ENCODE peak calls at places on chromosomes 11 and 22, in four cellular contexts. B is PC-9; R is CD4-positive, alpha-beta memory T cell; A is transverse colon. J is an unnamed sample.

GRCh38 chr11:8234425-8234821 is 29.3 kb downstream of the LMO1 start:
- DNase-seq in B (peak; percentile 24), R (no peak), A (no peak), J (no peak)

GRCh38 chr11:1559103-1559951 is 12.7 kb downstream of the DUSP8 start:
- DNase-seq in B (peak; percentile 92), R (no peak), A (peak; percentile 91), J (no peak)

GRCh38 chr11:87361891-87362290 is 324.2 kb downstream of the TMEM135 start:
- DNase-seq in B (no peak), R (no peak), A (no peak), J (no peak)

GRCh38 chr22:23085351-23085671 is 15.0 kb downstream of the GNAZ start:
- DNase-seq in B (no peak), R (no peak), A (no peak), J (no peak)

GRCh38 chr11:121473064-121473777 is 20.5 kb upstream of the SORL1-AS1 start:
- DNase-seq in B (no peak), R (no peak), A (no peak), J (no peak)

GRCh38 chr22:23253475-23254055 is 73.3 kb downstream of the BCR start:
- DNase-seq in B (no peak), R (no peak), A (no peak), J (no peak)

GRCh38 chr11:71537537-71537936 is 288 bp upstream of the KRTAP5-8 start:
- DNase-seq in B (no peak), R (no peak), A (no peak), J (no peak)

GRCh38 chr11:125990244-125990643 is 44.4 kb downstream of the VSIG10L2 start:
- DNase-seq in B (no peak), R (no peak), A (no peak), J (no peak)

GRCh38 chr11:64071849-64072248 is 36.1 kb downstream of the FLRT1 start:
- DNase-seq in B (no peak), R (no peak), A (no peak), J (no peak)

GRCh38 chr22:31753005-31753633 is 700 bp upstream of the DEPDC5 start:
- DNase-seq in B (peak; percentile 72), R (no peak), A (peak; percentile 18), J (no peak)

GRCh38 chr22:44312766-44313165 is at the start of gene SHISAL1:
- DNase-seq in B (no peak), R (no peak), A (no peak), J (no peak)

GRCh38 chr22:47547239-47547661 is 784.8 kb downstream of the TBC1D22A start:
- DNase-seq in B (no peak), R (no peak), A (no peak), J (no peak)

GRCh38 chr11:84014539-84014938 is 728.4 kb upstream of the CCDC90B start:
- DNase-seq in B (no peak), R (no peak), A (no peak), J (no peak)

GRCh38 chr22:45905924-45906865 is 70.8 kb downstream of the WNT7B start:
- DNase-seq in B (no peak), R (no peak), A (no peak), J (no peak)

GRCh38 chr11:94768602-94769511 is 701 bp downstream of the AMOTL1 start:
- DNase-seq in B (peak; percentile 37), R (no peak), A (peak; percentile 15), J (no peak)

GRCh38 chr11:71543866-71544265 is 4.4 kb upstream of the KRTAP5-9 start:
- DNase-seq in B (no peak), R (no peak), A (no peak), J (peak; percentile 39)

GRCh38 chr22:39208013-39208680 is 36.6 kb downstream of the PDGFB start:
- DNase-seq in B (no peak), R (no peak), A (no peak), J (no peak)

GRCh38 chr11:48111941-48112340 is 104.7 kb upstream of the OR4B1 start:
- DNase-seq in B (no peak), R (no peak), A (no peak), J (no peak)

GRCh38 chr11:47565340-47566165 is at the start of gene PTPMT1:
- DNase-seq in B (peak; percentile 79), R (peak; percentile 59), A (peak; percentile 81), J (no peak)

GRCh38 chr11:82671451-82671850 is 62.2 kb downstream of the FAM181B start:
- DNase-seq in B (no peak), R (no peak), A (no peak), J (no peak)

GRCh38 chr22:49207008-49207775 is 620.5 kb downstream of the BRD1 start:
- DNase-seq in B (no peak), R (no peak), A (no peak), J (no peak)

GRCh38 chr11:81979444-81979843 is 754.2 kb downstream of the FAM181B start:
- DNase-seq in B (no peak), R (no peak), A (no peak), J (no peak)

GRCh38 chr11:77789061-77789730 is 31.3 kb downstream of the RSF1 start:
- DNase-seq in B (no peak), R (no peak), A (no peak), J (no peak)

DNA sequence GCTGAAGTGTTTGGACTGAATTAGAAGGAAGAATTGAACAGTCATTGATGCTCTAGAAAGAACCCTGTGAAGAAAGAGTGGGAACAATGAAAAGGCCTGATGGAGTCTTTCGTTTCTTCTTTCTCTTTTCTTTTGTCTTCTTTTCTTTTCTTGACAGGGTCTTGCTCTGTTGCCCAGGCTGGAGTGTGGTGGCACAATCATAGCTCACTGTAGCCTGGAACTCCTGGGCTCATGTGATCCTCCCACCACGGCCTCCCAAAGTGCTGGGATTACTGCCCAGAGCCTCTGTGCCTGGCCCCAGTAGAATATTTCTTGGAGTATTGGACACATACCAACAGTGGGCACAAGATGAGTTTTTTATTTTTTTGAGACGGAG is 1.1 kb downstream of the FEN1 start:
- DNase-seq in B (no peak), R (no peak), A (no peak), J (no peak)
- H3K4me3 ChIP-seq in B (peak overlapping the region; percentile 72), R (no peak overlapping the region), A (peak overlapping the region; percentile 81), J (peak overlapping the region; percentile 70)

GRCh38 chr11:35419713-35420333 is 465 bp upstream of the SLC1A2 start:
- DNase-seq in B (no peak), R (no peak), A (no peak), J (no peak)

GRCh38 chr11:35418282-35418846 is 994 bp downstream of the SLC1A2 start:
- DNase-seq in B (peak; percentile 5), R (no peak), A (no peak), J (no peak)

GRCh38 chr11:35424157-35424945 is 5.0 kb upstream of the SLC1A2 start:
- DNase-seq in B (no peak), R (no peak), A (no peak), J (no peak)

GRCh38 chr11:35418847-35419712 is at the start of gene SLC1A2:
- DNase-seq in B (peak; percentile 11), R (no peak), A (no peak), J (no peak)

DNA sequence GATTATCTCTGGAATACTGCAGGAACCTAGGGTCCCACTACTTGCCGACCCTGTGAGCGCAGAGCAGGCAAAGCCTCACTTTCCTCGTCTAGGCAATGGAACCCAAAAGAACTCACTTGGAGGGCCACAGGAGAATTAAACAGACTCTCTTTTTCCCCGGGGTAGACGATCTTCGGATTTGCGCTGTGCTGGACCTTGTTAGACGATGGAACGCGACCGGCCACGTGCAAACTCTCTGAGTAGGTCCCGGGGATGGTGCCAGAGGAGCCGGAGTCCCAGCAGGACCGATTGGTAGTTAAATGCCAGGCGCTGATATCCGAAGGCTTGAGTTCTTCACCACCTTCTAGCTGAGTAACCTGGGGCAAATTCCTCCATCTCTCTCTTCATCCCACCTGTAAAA is 1.0 kb upstream of the SLC1A2 start:
- DNase-seq in B (no peak), R (no peak), A (no peak), J (no peak)
- H3K4me3 ChIP-seq in B (no peak overlapping the region), R (no peak overlapping the region), A (peak overlapping the region; percentile 55), J (no peak overlapping the region)

DNA sequence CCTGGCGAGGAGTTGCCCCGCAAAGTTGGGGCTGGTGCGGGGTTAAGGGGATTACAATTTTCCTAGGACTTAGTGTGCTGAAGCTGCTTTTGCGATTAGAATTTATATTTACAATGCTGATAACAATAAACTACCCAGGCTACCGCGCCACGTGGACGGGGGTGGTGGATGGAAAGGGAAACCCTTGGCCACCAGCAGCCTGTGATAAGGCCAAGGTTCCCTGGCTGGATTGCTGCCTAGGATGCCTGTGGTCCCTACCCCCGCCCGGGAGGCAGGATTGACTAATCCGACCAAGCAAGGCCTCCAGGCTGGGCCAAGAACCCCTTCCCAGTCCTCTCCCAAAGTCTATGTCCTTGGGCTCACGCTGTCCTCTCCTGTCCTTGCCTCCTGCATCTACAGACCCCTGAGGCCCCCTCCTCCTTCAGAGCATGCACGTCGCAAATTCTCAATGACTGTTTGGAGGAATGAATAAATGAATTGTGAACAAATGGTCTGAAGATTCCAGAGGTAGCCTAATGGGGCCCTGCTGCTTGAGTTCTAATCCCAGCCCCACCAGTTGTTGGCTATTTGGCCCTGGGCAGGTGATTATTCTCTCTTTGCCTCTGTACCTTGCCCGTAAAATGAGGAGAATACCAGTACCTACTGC is 7.6 kb upstream of the CHKA start:
- DNase-seq in B (peak; percentile 79), R (no peak), A (peak; percentile 68), J (no peak)
- H3K4me3 ChIP-seq in B (peak overlapping the region; percentile 57), R (no peak overlapping the region), A (peak overlapping the region; percentile 51), J (no peak overlapping the region)

GRCh38 chr11:120135838-120136237 is 2.1 kb downstream of the TRIM29 start:
- DNase-seq in B (no peak), R (no peak), A (no peak), J (no peak)
- H3K4me3 ChIP-seq in B (peak overlapping the region; percentile 60), R (no peak overlapping the region), A (no peak overlapping the region), J (no peak overlapping the region)

GRCh38 chr11:26575946-26576345 is 3.9 kb upstream of the MUC15 start:
- DNase-seq in B (no peak), R (no peak), A (no peak), J (no peak)

GRCh38 chr11:26583550-26583949 is 11.5 kb upstream of the MUC15 start:
- DNase-seq in B (peak; percentile 38), R (no peak), A (no peak), J (no peak)

GRCh38 chr11:26580929-26581328 is 8.9 kb upstream of the MUC15 start:
- DNase-seq in B (no peak), R (no peak), A (no peak), J (no peak)

GRCh38 chr11:26579683-26580082 is 7.6 kb upstream of the MUC15 start:
- DNase-seq in B (no peak), R (no peak), A (no peak), J (no peak)

GRCh38 chr11:26578998-26579635 is 7.1 kb upstream of the MUC15 start:
- DNase-seq in B (no peak), R (no peak), A (no peak), J (no peak)
- H3K4me3 ChIP-seq in B (no peak overlapping the region), R (no peak overlapping the region), A (no peak overlapping the region), J (no peak overlapping the region)

GRCh38 chr11:65504671-65505433 is 6.0 kb downstream of the MALAT1 start:
- DNase-seq in B (no peak), R (peak; percentile 15), A (no peak), J (no peak)
- H3K4me3 ChIP-seq in B (peak overlapping the region; percentile 99), R (peak overlapping the region; percentile 96), A (peak overlapping the region; percentile 86), J (no peak overlapping the region)

GRCh38 chr11:16923987-16924386 is 90.2 kb downstream of the PLEKHA7 start:
- DNase-seq in B (peak; percentile 35), R (no peak), A (peak; percentile 80), J (no peak)
- H3K4me3 ChIP-seq in B (peak overlapping the region; percentile 54), R (no peak overlapping the region), A (peak overlapping the region; percentile 58), J (no peak overlapping the region)